ENCODE peak calls at places on chromosome 13, in eight cellular contexts. N is omental fat pad; Z is left ventricle myocardium inferior; B is HFF-Myc; J is activated B cell treated with CpG ODN at 0.5 μM for 24 hours; X is activated naive CD4-positive, alpha-beta T cell treated with anti-CD3 and anti-CD28 coated beads, Interleukin-2, amount 10 ng/mL, durations not matched to agents 7 days and 5 days; M is activated CD4-positive, alpha-beta T cell treated with anti-CD3 and anti-CD28 coated beads, Interleukin-2, amount 50 U/mL, for 4 hours; W is caudate nucleus. I is an unnamed sample.

GRCh38 chr13:59458908-59459579 is 704.7 kb downstream of the DIAPH3 start:
- DNase-seq in X (no peak), W (no peak), M (no peak), N (no peak), Z (no peak), B (peak; percentile 69), J (no peak), I (no peak)

GRCh38 chr13:60990032-60990733 is 425.5 kb downstream of the PCDH20 start:
- DNase-seq in N (no peak), B (no peak), M (no peak), W (no peak), Z (no peak), X (no peak), J (no peak), I (no peak)

GRCh38 chr13:98175823-98176222 is 1.2 kb downstream of the RNF113B start:
- DNase-seq in M (no peak), B (no peak), Z (no peak), X (no peak), N (no peak), J (no peak), W (no peak), I (no peak)

GRCh38 chr13:107422421-107422820 is 792.9 kb downstream of the LIG4 start:
- DNase-seq in Z (no peak), X (no peak), M (no peak), N (no peak), W (no peak), B (no peak), J (no peak), I (no peak)

GRCh38 chr13:31951215-31951678 is 80.3 kb upstream of the FRY start:
- DNase-seq in X (no peak), W (no peak), M (no peak), Z (peak; percentile 65), N (no peak), J (peak; percentile 34), B (peak; percentile 29), I (no peak)

GRCh38 chr13:44365899-44366298 is 7.7 kb upstream of the SERP2 start:
- DNase-seq in W (no peak), M (no peak), J (no peak), N (no peak), B (no peak), X (no peak), Z (no peak), I (no peak)

GRCh38 chr13:76745246-76746200 is 140.7 kb downstream of the KCTD12 start:
- DNase-seq in N (no peak), M (no peak), Z (no peak), X (no peak), J (no peak), B (no peak), W (no peak), I (no peak)

GRCh38 chr13:113404723-113405471 is 41.0 kb upstream of the GRTP1 start:
- DNase-seq in J (no peak), B (no peak), M (no peak), X (peak; percentile 12), Z (no peak), W (no peak), N (no peak), I (no peak)

GRCh38 chr13:94251801-94252200 is 227.7 kb downstream of the DCT start:
- DNase-seq in M (no peak), X (no peak), N (no peak), B (no peak), J (no peak), Z (peak; percentile 21), W (no peak), I (no peak)

GRCh38 chr13:98751397-98752110 is 918 bp downstream of the SLC15A1 start:
- DNase-seq in N (no peak), B (no peak), M (no peak), Z (no peak), W (no peak), X (no peak), J (no peak), I (no peak)

GRCh38 chr13:74052402-74052928 is 81.7 kb downstream of the KLF12 start:
- DNase-seq in X (no peak), J (no peak), N (no peak), B (no peak), M (no peak), Z (no peak), W (no peak), I (no peak)

GRCh38 chr13:110600261-110600819 is 15.0 kb upstream of the NAXD start:
- DNase-seq in X (no peak), J (no peak), M (no peak), N (no peak), B (no peak), W (no peak), Z (no peak), I (no peak)

GRCh38 chr13:38002596-38002995 is 133.0 kb upstream of the TRPC4 start:
- DNase-seq in N (no peak), M (no peak), X (no peak), J (no peak), W (no peak), Z (no peak), B (no peak), I (no peak)